ENCODE peak calls at places on chromosomes 7 and 10, in four cellular contexts. K is GM12878, H is HepG2, D is SK-N-SH. U is an unnamed sample.

GRCh38 chr10:73920084-73920483 is 9.2 kb downstream of the PLAU start:
- DNase-seq in K (no peak), H (no peak), D (peak; percentile 64), U (peak; percentile 90)

GRCh38 chr10:132350946-132351345 is 19.0 kb downstream of the LRRC27 start:
- DNase-seq in K (no peak), H (no peak), D (no peak), U (no peak)

GRCh38 chr10:72328045-72328828 is 26.5 kb downstream of the DNAJB12 start:
- DNase-seq in K (no peak), H (peak; percentile 71), D (peak; percentile 81), U (peak; percentile 60)

GRCh38 chr10:7642612-7643011 is 24.2 kb downstream of the ITIH5 start:
- DNase-seq in K (no peak), H (no peak), D (no peak), U (no peak)

GRCh38 chr7:96084880-96085551 is 236.9 kb downstream of the SLC25A13 start:
- DNase-seq in K (no peak), H (no peak), D (no peak), U (no peak)

GRCh38 chr10:27986831-27987230 is 12.0 kb downstream of the ODAD2 start:
- DNase-seq in K (no peak), H (no peak), D (no peak), U (no peak)

GRCh38 chr7:93856319-93856718 is 34.2 kb downstream of the TFPI2 start:
- DNase-seq in K (no peak), H (no peak), D (no peak), U (no peak)

GRCh38 chr10:98344589-98345038 is 70.4 kb downstream of the PYROXD2 start:
- DNase-seq in K (no peak), H (no peak), D (no peak), U (no peak)

GRCh38 chr7:4879401-4880081 is 4.0 kb downstream of the RADIL start:
- DNase-seq in K (no peak), H (no peak), D (no peak), U (no peak)

GRCh38 chr7:114519215-114519614 is 104.6 kb downstream of the FOXP2 start:
- DNase-seq in K (no peak), H (no peak), D (no peak), U (no peak)

GRCh38 chr7:137948083-137948844 is 53.6 kb downstream of the CREB3L2 start:
- DNase-seq in K (no peak), H (no peak), D (no peak), U (no peak)

GRCh38 chr10:25758041-25758457 is 176.0 kb upstream of the MYO3A start:
- DNase-seq in K (no peak), H (peak; percentile 10), D (peak; percentile 61), U (peak; percentile 36)

GRCh38 chr7:108012499-108013430 is 9.8 kb upstream of the LAMB1 start:
- DNase-seq in K (no peak), H (peak; percentile 95), D (no peak), U (no peak)

GRCh38 chr7:99837649-99838361 is 10.0 kb downstream of the CYP3A43 start:
- DNase-seq in K (peak; percentile 36), H (peak; percentile 45), D (no peak), U (no peak)

GRCh38 chr7:130369110-130369711 is 11.1 kb upstream of the CPA1 start:
- DNase-seq in K (no peak), H (peak; percentile 69), D (peak; percentile 59), U (peak; percentile 85)

GRCh38 chr7:65444211-65444842 is 70.7 kb downstream of the ZNF92 start:
- DNase-seq in K (no peak), H (peak; percentile 79), D (no peak), U (no peak)

GRCh38 chr10:71770789-71771188 is 2.5 kb downstream of the VSIR start:
- DNase-seq in K (no peak), H (no peak), D (no peak), U (peak; percentile 37)

GRCh38 chr7:54129035-54129434 is 413.1 kb upstream of the VSTM2A start:
- DNase-seq in K (no peak), H (no peak), D (no peak), U (no peak)

GRCh38 chr7:100895956-100896742 is 461 bp upstream of the ACHE start:
- DNase-seq in K (no peak), H (no peak), D (peak; percentile 84), U (peak; percentile 19)
- H3K4me3 ChIP-seq in K (peak overlapping the region; percentile 36), H (no peak overlapping the region), D (peak overlapping the region; percentile 39), U (peak overlapping the region; percentile 8)

GRCh38 chr10:112913661-112914287 is 36.3 kb upstream of the TCF7L2 start:
- DNase-seq in K (no peak), H (no peak), D (no peak), U (peak; percentile 62)

GRCh38 chr10:112915590-112916572 is 34.2 kb upstream of the TCF7L2 start:
- DNase-seq in K (peak; percentile 7), H (peak; percentile 58), D (no peak), U (no peak)

GRCh38 chr10:112914288-112914952 is 35.6 kb upstream of the TCF7L2 start:
- DNase-seq in K (no peak), H (no peak), D (no peak), U (no peak)

GRCh38 chr10:112917676-112918075 is 32.4 kb upstream of the TCF7L2 start:
- DNase-seq in K (no peak), H (no peak), D (no peak), U (no peak)

GRCh38 chr10:112919721-112920120 is 30.3 kb upstream of the TCF7L2 start:
- DNase-seq in K (no peak), H (no peak), D (no peak), U (no peak)
- TF ChIP-seq GABPA in K (no peak), H (no peak), D (no peak), U (no peak)

GRCh38 chr10:86658261-86658741 is 4.0 kb downstream of the OPN4 start:
- DNase-seq in K (no peak), H (no peak), D (peak; percentile 2), U (no peak)

GRCh38 chr10:86661161-86662025 is 6.9 kb upstream of the LDB3 start:
- DNase-seq in K (no peak), H (no peak), D (peak; percentile 72), U (no peak)

GRCh38 chr10:86659161-86659691 is 4.9 kb downstream of the OPN4 start:
- DNase-seq in K (no peak), H (no peak), D (no peak), U (no peak)

GRCh38 chr10:86658751-86659150 is 4.4 kb downstream of the OPN4 start:
- DNase-seq in K (no peak), H (no peak), D (no peak), U (no peak)

GRCh38 chr10:86659721-86660438 is 5.5 kb downstream of the OPN4 start:
- DNase-seq in K (no peak), H (no peak), D (no peak), U (no peak)
- TF ChIP-seq REST in K (no peak), H (no peak), D (no peak), U (no peak)

DNA sequence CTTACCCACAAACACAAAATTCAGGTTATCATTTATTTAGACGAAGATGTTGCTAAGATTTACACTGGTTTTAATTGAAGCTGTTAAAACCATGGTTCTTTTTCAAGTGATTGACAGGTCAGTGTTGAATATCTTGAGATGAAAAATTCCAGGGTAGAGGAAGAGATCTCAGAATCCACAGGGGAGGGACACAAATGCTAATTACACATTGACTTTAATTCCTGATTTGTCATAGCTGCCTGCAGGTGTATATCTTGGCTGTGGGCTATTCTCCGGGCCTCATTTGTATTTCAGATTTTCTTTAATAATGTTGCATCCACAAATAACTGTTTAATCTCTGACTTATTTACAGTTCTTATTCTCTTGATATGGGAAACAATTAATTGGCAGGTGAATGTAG is 188.6 kb downstream of the SND1 start:
- DNase-seq in K (no peak), H (no peak), D (no peak), U (no peak)
- H3K4me3 ChIP-seq in K (no peak overlapping the region), H (no peak overlapping the region), D (no peak overlapping the region), U (no peak overlapping the region)